ENCODE peak calls at places on chromosomes 13 and 19, in ten cellular contexts. V, J, Y, M, W, S, I, A, U and F are unnamed samples.

GRCh38 chr13:52599037-52599852 is 43.0 kb upstream of the HNRNPA1L2 start:
- DNase-seq in V (no peak), J (no peak), Y (no peak), M (no peak), W (no peak), S (peak), I (no peak), A (peak), U (peak), F (no peak)

GRCh38 chr19:29831041-29831548 is 19.3 kb downstream of the CCNE1 start:
- DNase-seq in V (no peak), J (no peak), Y (peak), M (peak), W (no peak), S (no peak), I (no peak), A (peak), U (no peak), F (no peak)

GRCh38 chr19:35204799-35205732 is 23.5 kb downstream of the FAM187B start:
- DNase-seq in V (no peak), J (no peak), Y (no peak), M (no peak), W (no peak), S (no peak), I (no peak), A (no peak), U (no peak), F (no peak)

GRCh38 chr13:30097695-30098094 is 209.7 kb downstream of the KATNAL1 start:
- DNase-seq in V (no peak), J (no peak), Y (no peak), M (no peak), W (no peak), S (no peak), I (no peak), A (no peak), U (no peak), F (no peak)

GRCh38 chr13:36094478-36094877 is 36.7 kb downstream of the DCLK1 start:
- DNase-seq in V (no peak), J (no peak), Y (no peak), M (no peak), W (no peak), S (no peak), I (no peak), A (no peak), U (no peak), F (no peak)

GRCh38 chr13:113374511-113375175 is 10.7 kb upstream of the GRTP1 start:
- DNase-seq in V (no peak), J (no peak), Y (no peak), M (no peak), W (no peak), S (no peak), I (no peak), A (no peak), U (no peak), F (no peak)

GRCh38 chr19:46211201-46211881 is 18.2 kb upstream of the IGFL1 start:
- DNase-seq in V (no peak), J (no peak), Y (no peak), M (no peak), W (no peak), S (no peak), I (no peak), A (no peak), U (peak), F (no peak)

GRCh38 chr13:112877496-112877895 is 91.5 kb upstream of the MCF2L start:
- DNase-seq in V (no peak), J (no peak), Y (no peak), M (no peak), W (peak), S (no peak), I (no peak), A (no peak), U (no peak), F (no peak)

GRCh38 chr13:44653261-44653660 is 77.1 kb upstream of the TSC22D1 start:
- DNase-seq in V (no peak), J (no peak), Y (no peak), M (no peak), W (no peak), S (no peak), I (no peak), A (no peak), U (no peak), F (no peak)

GRCh38 chr13:41788552-41788951 is 172.4 kb downstream of the VWA8 start:
- DNase-seq in V (no peak), J (no peak), Y (no peak), M (no peak), W (no peak), S (no peak), I (no peak), A (no peak), U (peak), F (no peak)

GRCh38 chr19:28633223-28634030 is 579.5 kb downstream of the UQCRFS1 start:
- DNase-seq in V (peak), J (peak), Y (no peak), M (no peak), W (no peak), S (peak), I (no peak), A (no peak), U (peak), F (peak)

GRCh38 chr13:50291611-50292010 is 276.4 kb downstream of the KCNRG start:
- DNase-seq in V (no peak), J (no peak), Y (no peak), M (no peak), W (no peak), S (no peak), I (no peak), A (no peak), U (no peak), F (no peak)

GRCh38 chr19:18915639-18916038 is 3.5 kb downstream of the COPE start:
- DNase-seq in V (no peak), J (peak), Y (no peak), M (no peak), W (no peak), S (peak), I (no peak), A (peak), U (peak), F (no peak)

GRCh38 chr13:91184244-91184926 is 163.1 kb upstream of the MIR17HG start:
- DNase-seq in V (no peak), J (peak), Y (no peak), M (no peak), W (no peak), S (no peak), I (no peak), A (no peak), U (no peak), F (no peak)

GRCh38 chr13:23966691-23967615 is 69.7 kb upstream of the C1QTNF9B start:
- DNase-seq in V (no peak), J (no peak), Y (no peak), M (no peak), W (no peak), S (no peak), I (no peak), A (no peak), U (no peak), F (no peak)

GRCh38 chr13:72820156-72820897 is 38.4 kb downstream of the PIBF1 start:
- DNase-seq in V (no peak), J (no peak), Y (no peak), M (no peak), W (no peak), S (no peak), I (no peak), A (no peak), U (no peak), F (no peak)

GRCh38 chr19:50490411-50490811 is 13.8 kb upstream of the GARIN5A start:
- DNase-seq in V (no peak), J (no peak), Y (no peak), M (no peak), W (no peak), S (no peak), I (no peak), A (no peak), U (no peak), F (no peak)

GRCh38 chr19:4624733-4625362 is 14.5 kb upstream of the TNFAIP8L1 start:
- DNase-seq in V (no peak), J (peak), Y (no peak), M (no peak), W (no peak), S (no peak), I (no peak), A (no peak), U (no peak), F (no peak)

GRCh38 chr13:100484708-100485107 is 103.9 kb downstream of the GGACT start:
- DNase-seq in V (no peak), J (no peak), Y (no peak), M (no peak), W (no peak), S (no peak), I (no peak), A (no peak), U (no peak), F (no peak)

GRCh38 chr19:37977992-37978391 is 71.0 kb downstream of the SIPA1L3 start:
- DNase-seq in V (no peak), J (no peak), Y (no peak), M (no peak), W (no peak), S (no peak), I (no peak), A (peak), U (peak), F (no peak)

GRCh38 chr19:10553943-10554381 is 10.3 kb downstream of the ATG4D start:
- DNase-seq in V (no peak), J (no peak), Y (peak), M (no peak), W (no peak), S (no peak), I (no peak), A (peak), U (no peak), F (no peak)

GRCh38 chr19:56664511-56664910 is 7.0 kb downstream of the ZNF835 start:
- DNase-seq in V (no peak), J (no peak), Y (no peak), M (no peak), W (no peak), S (no peak), I (no peak), A (no peak), U (no peak), F (no peak)

GRCh38 chr19:31015778-31016177 is 333.5 kb downstream of the TSHZ3 start:
- DNase-seq in V (no peak), J (no peak), Y (no peak), M (no peak), W (no peak), S (no peak), I (no peak), A (no peak), U (no peak), F (no peak)

GRCh38 chr19:4635763-4636135 is 3.6 kb upstream of the TNFAIP8L1 start:
- DNase-seq in V (peak), J (peak), Y (no peak), M (no peak), W (no peak), S (no peak), I (no peak), A (no peak), U (no peak), F (no peak)

GRCh38 chr13:111210488-111210887 is 95.4 kb downstream of the ARHGEF7 start:
- DNase-seq in V (no peak), J (no peak), Y (no peak), M (no peak), W (peak), S (no peak), I (no peak), A (no peak), U (no peak), F (no peak)

GRCh38 chr19:41359741-41360140 is 4.2 kb downstream of the B9D2 start:
- DNase-seq in V (no peak), J (no peak), Y (no peak), M (no peak), W (no peak), S (no peak), I (no peak), A (no peak), U (no peak), F (no peak)

GRCh38 chr13:98528663-98529064 is 48.2 kb downstream of the STK24 start:
- DNase-seq in V (no peak), J (no peak), Y (no peak), M (no peak), W (no peak), S (no peak), I (no peak), A (no peak), U (no peak), F (no peak)

GRCh38 chr13:79806821-79807220 is 325.9 kb downstream of the NDFIP2 start:
- DNase-seq in V (no peak), J (no peak), Y (no peak), M (no peak), W (no peak), S (no peak), I (no peak), A (no peak), U (no peak), F (no peak)

GRCh38 chr19:16778796-16779411 is 50.3 kb upstream of the SIN3B start:
- DNase-seq in V (peak), J (peak), Y (peak), M (no peak), W (peak), S (no peak), I (no peak), A (peak), U (peak), F (no peak)

GRCh38 chr13:97892717-97893116 is 60.8 kb upstream of the IPO5 start:
- DNase-seq in V (no peak), J (no peak), Y (no peak), M (no peak), W (no peak), S (no peak), I (no peak), A (no peak), U (no peak), F (no peak)

GRCh38 chr13:107192289-107192688 is 624.4 kb upstream of the ARGLU1 start:
- DNase-seq in V (no peak), J (no peak), Y (no peak), M (no peak), W (no peak), S (peak), I (no peak), A (no peak), U (no peak), F (peak)

GRCh38 chr19:53849237-53849676 is 18.4 kb upstream of the MYADM start:
- DNase-seq in V (no peak), J (no peak), Y (no peak), M (no peak), W (no peak), S (no peak), I (no peak), A (no peak), U (no peak), F (no peak)

GRCh38 chr19:34300962-34301361 is 46.6 kb downstream of the GARRE1 start:
- DNase-seq in V (no peak), J (no peak), Y (no peak), M (no peak), W (no peak), S (no peak), I (no peak), A (no peak), U (no peak), F (no peak)

GRCh38 chr19:18321729-18322091 is 1.2 kb downstream of the LSM4 start:
- DNase-seq in V (no peak), J (no peak), Y (no peak), M (no peak), W (no peak), S (no peak), I (no peak), A (no peak), U (no peak), F (no peak)

GRCh38 chr19:17385878-17386611 is 8.0 kb downstream of the CCDC194 start:
- DNase-seq in V (peak), J (peak), Y (peak), M (no peak), W (peak), S (peak), I (no peak), A (no peak), U (peak), F (no peak)

GRCh38 chr13:30108913-30109237 is 198.5 kb downstream of the KATNAL1 start:
- DNase-seq in V (no peak), J (no peak), Y (peak), M (no peak), W (no peak), S (no peak), I (no peak), A (peak), U (no peak), F (no peak)

GRCh38 chr13:26785845-26786630 is 25.5 kb upstream of the GPR12 start:
- DNase-seq in V (peak), J (peak), Y (peak), M (peak), W (peak), S (no peak), I (no peak), A (no peak), U (peak), F (no peak)

GRCh38 chr19:29724102-29724641 is 9.1 kb upstream of the C19orf12 start:
- DNase-seq in V (no peak), J (peak), Y (no peak), M (no peak), W (no peak), S (peak), I (no peak), A (no peak), U (peak), F (no peak)